ENCODE peak calls at places on chromosomes 16 and 17, in nine cellular contexts. N is omental fat pad; E is activated CD4-positive, alpha-beta T cell treated with anti-CD3 and anti-CD28 coated beads, Interleukin-2, amount 50 U/mL, for 48 hours; W is CD4-positive, alpha-beta T cell; V is cardiac septum; F is EH; A is NCI-H446; O is NCI-H2227 treated with DMSO at 0.1 percent for 48 hours; J is NCI-H1092. D is an unnamed sample.
A peak's percentile ranks its signal among the peaks of the same experiment; 100 is the strongest.

GRCh38 chr17:20074489-20074888 is 65.3 kb downstream of the SPECC1 start:
- DNase-seq in V (no peak), E (no peak), O (no peak), N (no peak), F (no peak), J (no peak), W (no peak), A (no peak), D (no peak)

GRCh38 chr17:80559688-80560290 is 15.2 kb downstream of the RPTOR start:
- DNase-seq in W (no peak), N (no peak), V (no peak), J (no peak), F (peak; percentile 85), O (no peak), A (no peak), E (no peak), D (no peak)

GRCh38 chr17:52147872-52148271 is 10.6 kb downstream of the CA10 start:
- DNase-seq in E (no peak), N (no peak), V (no peak), O (no peak), F (no peak), W (no peak), J (no peak), A (no peak), D (no peak)

GRCh38 chr17:65557349-65558310 is 3.8 kb downstream of the AXIN2 start:
- DNase-seq in N (no peak), J (no peak), E (no peak), A (no peak), F (peak; percentile 68), W (peak; percentile 44), V (no peak), O (no peak), D (no peak)

GRCh38 chr16:49767998-49768397 is 87.9 kb downstream of the ZNF423 start:
- DNase-seq in N (no peak), E (no peak), J (no peak), W (no peak), V (no peak), O (no peak), F (no peak), A (no peak), D (no peak)

GRCh38 chr17:7845359-7846062 is 9.4 kb upstream of the TMEM88 start:
- DNase-seq in O (no peak), N (no peak), F (no peak), W (no peak), V (no peak), J (no peak), E (no peak), A (no peak), D (no peak)

GRCh38 chr17:74532115-74532514 is 840 bp upstream of the CD300LB start:
- DNase-seq in W (no peak), A (peak; percentile 74), N (no peak), O (no peak), V (peak; percentile 90), E (no peak), F (no peak), J (no peak), D (no peak)

GRCh38 chr17:78692460-78693010 is 89.5 kb downstream of the CYTH1 start:
- DNase-seq in J (no peak), F (no peak), V (no peak), N (no peak), O (no peak), W (no peak), E (no peak), A (no peak), D (no peak)

GRCh38 chr17:74755533-74755932 is 7.1 kb downstream of the NHERF1 start:
- DNase-seq in V (no peak), E (no peak), O (no peak), N (no peak), F (no peak), J (no peak), W (no peak), A (no peak), D (no peak)

GRCh38 chr17:44499722-44500121 is 3.5 kb downstream of the GPATCH8 start:
- DNase-seq in W (no peak), J (no peak), V (no peak), O (no peak), E (no peak), N (no peak), F (no peak), A (no peak), D (no peak)

GRCh38 chr16:23518435-23518891 is 8.2 kb upstream of the GGA2 start:
- DNase-seq in V (no peak), N (no peak), O (peak; percentile 49), A (no peak), W (no peak), J (no peak), E (no peak), F (no peak), D (no peak)

GRCh38 chr17:82881900-82882714 is 42.3 kb upstream of the ZNF750 start:
- DNase-seq in E (no peak), V (no peak), O (no peak), A (no peak), F (no peak), J (no peak), W (no peak), N (no peak), D (no peak)

GRCh38 chr16:74942977-74943918 is 41.7 kb downstream of the WDR59 start:
- DNase-seq in N (no peak), V (no peak), F (no peak), E (no peak), A (no peak), W (no peak), O (no peak), J (no peak), D (no peak)

GRCh38 chr17:79950711-79951110 is 85.0 kb downstream of the TBC1D16 start:
- DNase-seq in N (no peak), F (no peak), E (no peak), J (no peak), W (no peak), V (peak; percentile 33), A (no peak), O (peak; percentile 71), D (no peak)

GRCh38 chr16:77732241-77732946 is 10.1 kb downstream of the NUDT7 start:
- DNase-seq in A (no peak), J (no peak), E (no peak), W (no peak), V (no peak), F (peak; percentile 28), N (no peak), O (no peak), D (no peak)

GRCh38 chr16:47461598-47462266 is 601 bp downstream of the PHKB start:
- DNase-seq in E (no peak), V (no peak), A (no peak), O (no peak), F (peak; percentile 59), N (no peak), J (no peak), W (no peak), D (peak; percentile 54)

GRCh38 chr17:51907041-51907440 is 251.5 kb downstream of the CA10 start:
- DNase-seq in J (no peak), A (peak; percentile 3), F (no peak), N (no peak), V (no peak), W (no peak), O (no peak), E (no peak), D (no peak)

GRCh38 chr17:4559139-4559791 is 1.1 kb downstream of the GGT6 start:
- DNase-seq in O (no peak), F (no peak), J (no peak), E (no peak), A (peak; percentile 13), N (no peak), W (no peak), V (no peak), D (no peak)

GRCh38 chr17:49783051-49783715 is 5.3 kb upstream of the KAT7 start:
- DNase-seq in J (no peak), A (no peak), O (peak; percentile 24), F (no peak), V (no peak), W (no peak), N (no peak), E (no peak), D (no peak)

GRCh38 chr17:5788266-5788900 is 204.1 kb upstream of the NLRP1 start:
- DNase-seq in V (no peak), J (no peak), O (no peak), F (peak; percentile 75), A (no peak), E (no peak), W (no peak), N (no peak), D (no peak)

GRCh38 chr17:79837888-79838540 is 1.2 kb downstream of the CBX4 start:
- DNase-seq in V (no peak), J (no peak), O (no peak), A (no peak), F (no peak), N (no peak), W (peak; percentile 36), E (no peak), D (no peak)

GRCh38 chr16:1054660-1055556 is 17.6 kb upstream of the SSTR5 start:
- DNase-seq in N (no peak), V (no peak), F (peak; percentile 50), J (peak; percentile 24), O (no peak), E (peak; percentile 53), A (peak; percentile 20), W (peak; percentile 22), D (peak; percentile 85)

GRCh38 chr17:7048968-7049367 is 5.1 kb upstream of the SLC16A11 start:
- DNase-seq in A (no peak), F (no peak), W (no peak), V (no peak), O (no peak), J (no peak), E (no peak), N (no peak), D (no peak)

GRCh38 chr17:77143306-77143705 is 2.5 kb downstream of the SEC14L1 start:
- DNase-seq in E (no peak), O (no peak), W (no peak), J (no peak), V (peak; percentile 5), F (no peak), N (no peak), A (no peak), D (no peak)

GRCh38 chr16:26765087-26765486 is 301.6 kb upstream of the C16orf82 start:
- DNase-seq in V (no peak), F (no peak), J (no peak), W (no peak), O (no peak), N (no peak), A (no peak), E (no peak), D (peak; percentile 18)

GRCh38 chr17:42698736-42699414 is 16.5 kb downstream of the CNTNAP1 start:
- DNase-seq in O (no peak), A (no peak), W (no peak), E (no peak), J (no peak), F (peak; percentile 89), N (no peak), V (peak; percentile 66), D (no peak)

GRCh38 chr16:74623214-74623842 is 16.4 kb upstream of the GLG1 start:
- DNase-seq in F (peak; percentile 64), A (peak; percentile 35), E (no peak), O (peak; percentile 39), W (no peak), J (peak; percentile 7), N (no peak), V (no peak), D (no peak)

GRCh38 chr16:57310801-57311200 is 26.3 kb upstream of the PLLP start:
- DNase-seq in W (no peak), A (no peak), J (no peak), E (no peak), O (no peak), V (no peak), F (no peak), N (no peak), D (no peak)

GRCh38 chr17:19935169-19935568 is 42.5 kb downstream of the AKAP10 start:
- DNase-seq in N (no peak), F (peak; percentile 18), E (no peak), V (no peak), A (no peak), O (no peak), J (no peak), W (no peak), D (no peak)

GRCh38 chr17:15263206-15263579 is 1.9 kb downstream of the PMP22 start:
- DNase-seq in W (no peak), F (peak; percentile 91), A (no peak), E (no peak), V (peak; percentile 93), O (no peak), N (peak; percentile 47), J (no peak), D (peak; percentile 55)